ENCODE peak calls at places on chromosomes 4 and X, in nine cellular contexts. X is WERI-Rb-1; P is hepatocyte; O is stomach; T is CD4-positive, alpha-beta T cell; H is CD4-positive, CD25-positive, alpha-beta regulatory T cell; F is heart left ventricle; Z is thyroid gland; K is tibial artery. L is an unnamed sample.

GRCh38 chr4:154049457-154050181 is 260.7 kb upstream of the SFRP2 start:
- DNase-seq in F (no peak), P (peak; percentile 11), T (no peak), K (peak; percentile 67), Z (no peak), H (no peak), X (peak; percentile 78), O (no peak), L (no peak)

GRCh38 chr4:2077537-2078460 is 18.7 kb downstream of the NAT8L start:
- DNase-seq in K (no peak), P (no peak), H (no peak), Z (no peak), F (no peak), T (no peak), X (no peak), O (no peak), L (no peak)

GRCh38 chr4:94127707-94128328 is 79.8 kb upstream of the SMARCAD1 start:
- DNase-seq in K (no peak), Z (no peak), T (no peak), P (peak; percentile 43), O (no peak), X (no peak), F (no peak), H (no peak), L (no peak)

GRCh38 chr4:119690871-119691270 is 62.3 kb upstream of the PDE5A start:
- DNase-seq in O (no peak), P (no peak), T (no peak), X (no peak), H (no peak), K (no peak), Z (no peak), F (no peak), L (no peak)

GRCh38 chr4:175790067-175790466 is 22.0 kb downstream of the GPM6A start:
- DNase-seq in O (no peak), T (no peak), X (no peak), F (no peak), P (no peak), K (no peak), Z (no peak), H (no peak), L (no peak)

GRCh38 chr4:16437836-16438235 is 211.6 kb upstream of the TAPT1 start:
- DNase-seq in P (no peak), X (no peak), K (no peak), O (no peak), T (no peak), Z (no peak), F (no peak), H (no peak), L (no peak)

GRCh38 chr4:124097447-124097846 is 615.1 kb downstream of the ANKRD50 start:
- DNase-seq in K (no peak), Z (no peak), X (no peak), P (no peak), F (no peak), H (no peak), T (no peak), O (no peak), L (no peak)

GRCh38 chr4:32986236-32986635 is 2266.1 kb downstream of the PCDH7 start:
- DNase-seq in X (no peak), Z (no peak), H (no peak), O (no peak), F (no peak), P (no peak), T (no peak), K (no peak), L (no peak)

GRCh38 chr4:57612279-57612678 is 502.1 kb upstream of the IGFBP7 start:
- DNase-seq in O (no peak), X (no peak), T (no peak), P (peak; percentile 47), Z (no peak), F (no peak), K (no peak), H (no peak), L (no peak)

GRCh38 chrX:71143508-71143907 is 1.1 kb upstream of the NLGN3 start:
- DNase-seq in H (no peak), P (no peak), Z (peak; percentile 42), F (peak; percentile 30), X (no peak), T (no peak), O (peak; percentile 45), K (peak; percentile 70), L (no peak)

GRCh38 chr4:82758701-82759685 is 39.6 kb downstream of the SCD5 start:
- DNase-seq in T (no peak), O (no peak), K (no peak), X (no peak), F (no peak), H (no peak), P (no peak), Z (peak; percentile 60), L (no peak)

GRCh38 chr4:188429965-188430364 is 290.7 kb downstream of the TRIML1 start:
- DNase-seq in X (no peak), Z (no peak), O (no peak), K (no peak), H (no peak), T (no peak), P (no peak), F (no peak), L (no peak)

GRCh38 chrX:18617351-18617750 is 54.6 kb downstream of the RS1 start:
- DNase-seq in F (no peak), H (no peak), P (peak; percentile 65), T (no peak), X (no peak), O (no peak), Z (no peak), K (no peak), L (no peak)

GRCh38 chr4:152304220-152304619 is 231.7 kb downstream of the FBXW7 start:
- DNase-seq in T (no peak), K (no peak), Z (no peak), H (no peak), F (no peak), O (no peak), P (no peak), X (no peak), L (no peak)

GRCh38 chr4:20194079-20195013 is 57.4 kb upstream of the SLIT2 start:
- DNase-seq in T (no peak), F (no peak), X (no peak), H (no peak), O (no peak), Z (no peak), P (no peak), K (no peak), L (no peak)

GRCh38 chr4:28010543-28011235 is 1150.0 kb downstream of the STIM2 start:
- DNase-seq in O (no peak), H (no peak), X (no peak), P (no peak), K (no peak), F (no peak), Z (no peak), T (no peak), L (no peak)

GRCh38 chrX:45756562-45756961 is 555.9 kb upstream of the DIPK2B start:
- DNase-seq in T (no peak), K (no peak), Z (peak; percentile 70), O (no peak), H (no peak), X (no peak), F (no peak), P (no peak), L (no peak)

GRCh38 chrX:153717445-153717844 is 6.7 kb downstream of the BCAP31 start:
- DNase-seq in Z (no peak), T (no peak), H (no peak), X (no peak), P (no peak), F (no peak), O (no peak), K (no peak), L (no peak)
- H3K27ac ChIP-seq in Z (no peak overlapping the region), T (no peak overlapping the region), H (no peak overlapping the region), X (no peak overlapping the region), P (no peak overlapping the region), F (no peak overlapping the region), O (no peak overlapping the region), K (no peak overlapping the region), L (no peak overlapping the region)

GRCh38 chrX:118226060-118226428 is 109.4 kb upstream of the KLHL13 start:
- DNase-seq in T (no peak), F (no peak), K (no peak), Z (no peak), P (peak; percentile 26), H (no peak), O (no peak), X (no peak), L (peak; percentile 10)

GRCh38 chrX:118231464-118231863 is 114.4 kb upstream of the WDR44 start:
- DNase-seq in P (no peak), H (no peak), K (no peak), Z (no peak), T (no peak), X (no peak), O (no peak), F (no peak), L (no peak)

GRCh38 chrX:118228456-118228855 is 111.8 kb upstream of the KLHL13 start:
- DNase-seq in P (no peak), H (no peak), F (no peak), K (no peak), Z (no peak), T (no peak), O (no peak), X (no peak), L (no peak)

GRCh38 chrX:118228041-118228440 is 111.4 kb upstream of the KLHL13 start:
- DNase-seq in P (no peak), K (no peak), X (no peak), F (no peak), Z (no peak), H (no peak), T (no peak), O (no peak), L (no peak)
- H3K27ac ChIP-seq in P (no peak overlapping the region), K (no peak overlapping the region), X (no peak overlapping the region), F (no peak overlapping the region), Z (no peak overlapping the region), H (no peak overlapping the region), T (no peak overlapping the region), O (no peak overlapping the region), L (no peak overlapping the region)

GRCh38 chrX:110284159-110284558 is 33.7 kb downstream of the AMMECR1 start:
- DNase-seq in Z (no peak), K (no peak), X (no peak), T (no peak), F (no peak), O (no peak), P (no peak), H (no peak), L (no peak)
- H3K27ac ChIP-seq in Z (no peak overlapping the region), K (no peak overlapping the region), X (no peak overlapping the region), T (no peak overlapping the region), F (no peak overlapping the region), O (no peak overlapping the region), P (no peak overlapping the region), H (no peak overlapping the region), L (no peak overlapping the region)

GRCh38 chr4:163344147-163345050 is 707 bp downstream of the NPY5R start:
- DNase-seq in H (no peak), X (peak; percentile 38), T (no peak), O (no peak), Z (no peak), P (peak; percentile 17), K (no peak), F (no peak), L (no peak)

GRCh38 chr4:163343604-163344146 is at the start of gene NPY5R:
- DNase-seq in X (peak; percentile 22), P (peak; percentile 19), K (no peak), O (no peak), F (no peak), H (no peak), T (no peak), Z (no peak), L (no peak)
- H3K27ac ChIP-seq in X (no peak within 1 kb of the TSS), P (no peak within 1 kb of the TSS), K (peak within 1 kb of the TSS; percentile 97), O (peak within 1 kb of the TSS; percentile 2), F (peak within 1 kb of the TSS; percentile 51), H (no peak within 1 kb of the TSS), T (no peak within 1 kb of the TSS), Z (peak within 1 kb of the TSS; percentile 39), L (no peak within 1 kb of the TSS)